ENCODE peak calls at places on chromosomes 12 and 14, in seven cellular contexts. One of them, this sample, is unnamed.

GRCh38 chr14:58628381-58628780 is 9.4 kb upstream of the DACT1 start:
- DNase-seq in fibroblast of the aortic adventitia: no peak
- DNase-seq in RPMI7951: no peak
- DNase-seq in glutamatergic neuron: no peak
- DNase-seq in small intestine: no peak
- DNase-seq in NCI-H774: no peak
- DNase-seq in H4: no peak
- DNase-seq in this sample: no peak

GRCh38 chr14:50734950-50735697 is 67.0 kb upstream of the SAV1 start:
- DNase-seq in glutamatergic neuron: no peak
- DNase-seq in H4: no peak
- DNase-seq in NCI-H774: no peak
- DNase-seq in RPMI7951: no peak
- DNase-seq in small intestine: no peak
- DNase-seq in fibroblast of the aortic adventitia: no peak
- DNase-seq in this sample: no peak

GRCh38 chr12:119990382-119990874 is 1.4 kb downstream of the BICDL1 start:
- DNase-seq in H4: no peak
- DNase-seq in NCI-H774: no peak
- DNase-seq in fibroblast of the aortic adventitia: no peak
- DNase-seq in RPMI7951: no peak
- DNase-seq in glutamatergic neuron: no peak
- DNase-seq in small intestine: no peak
- DNase-seq in this sample: no peak

GRCh38 chr14:39179042-39179441 is 4.0 kb downstream of the PNN start:
- DNase-seq in NCI-H774: no peak
- DNase-seq in fibroblast of the aortic adventitia: no peak
- DNase-seq in RPMI7951: no peak
- DNase-seq in glutamatergic neuron: no peak
- DNase-seq in H4: no peak
- DNase-seq in small intestine: no peak
- DNase-seq in this sample: no peak

GRCh38 chr12:15893260-15893659 is 11.1 kb downstream of the STRAP start:
- DNase-seq in NCI-H774: no peak
- DNase-seq in small intestine: no peak
- DNase-seq in fibroblast of the aortic adventitia: no peak
- DNase-seq in H4: no peak
- DNase-seq in RPMI7951: no peak
- DNase-seq in glutamatergic neuron: no peak
- DNase-seq in this sample: no peak

GRCh38 chr14:49934638-49935037 is 41.8 kb downstream of the ARF6 start:
- DNase-seq in RPMI7951: no peak
- DNase-seq in fibroblast of the aortic adventitia: no peak
- DNase-seq in H4: no peak
- DNase-seq in NCI-H774: no peak
- DNase-seq in small intestine: peak
- DNase-seq in glutamatergic neuron: no peak
- DNase-seq in this sample: no peak

GRCh38 chr12:7933255-7933726 is 2.7 kb downstream of the SLC2A3 start:
- DNase-seq in glutamatergic neuron: peak
- DNase-seq in NCI-H774: peak
- DNase-seq in RPMI7951: peak
- DNase-seq in H4: peak
- DNase-seq in fibroblast of the aortic adventitia: peak
- DNase-seq in small intestine: peak
- DNase-seq in this sample: no peak

GRCh38 chr12:80268924-80269749 is 169.8 kb downstream of the OTOGL start:
- DNase-seq in RPMI7951: peak
- DNase-seq in glutamatergic neuron: no peak
- DNase-seq in small intestine: no peak
- DNase-seq in NCI-H774: no peak
- DNase-seq in H4: peak
- DNase-seq in fibroblast of the aortic adventitia: peak
- DNase-seq in this sample: no peak

GRCh38 chr12:82688035-82688501 is 1.4 kb downstream of the TMTC2 start:
- DNase-seq in NCI-H774: no peak
- DNase-seq in RPMI7951: peak
- DNase-seq in small intestine: no peak
- DNase-seq in H4: no peak
- DNase-seq in glutamatergic neuron: no peak
- DNase-seq in fibroblast of the aortic adventitia: peak
- DNase-seq in this sample: no peak

GRCh38 chr12:77339610-77340009 is 274.2 kb upstream of the E2F7 start:
- DNase-seq in glutamatergic neuron: no peak
- DNase-seq in fibroblast of the aortic adventitia: peak
- DNase-seq in H4: peak
- DNase-seq in NCI-H774: no peak
- DNase-seq in small intestine: no peak
- DNase-seq in RPMI7951: peak
- DNase-seq in this sample: no peak

GRCh38 chr12:26878661-26879119 is 45.7 kb upstream of the ITPR2 start:
- DNase-seq in fibroblast of the aortic adventitia: peak
- DNase-seq in NCI-H774: peak
- DNase-seq in small intestine: peak
- DNase-seq in RPMI7951: peak
- DNase-seq in glutamatergic neuron: peak
- DNase-seq in H4: no peak
- DNase-seq in this sample: no peak

GRCh38 chr12:77324416-77324762 is 259.0 kb upstream of the E2F7 start:
- DNase-seq in small intestine: no peak
- DNase-seq in fibroblast of the aortic adventitia: no peak
- DNase-seq in RPMI7951: no peak
- DNase-seq in H4: no peak
- DNase-seq in glutamatergic neuron: no peak
- DNase-seq in NCI-H774: no peak
- DNase-seq in this sample: no peak

GRCh38 chr12:115155665-115156645 is 472.0 kb upstream of the TBX3 start:
- DNase-seq in glutamatergic neuron: no peak
- DNase-seq in NCI-H774: no peak
- DNase-seq in fibroblast of the aortic adventitia: peak
- DNase-seq in H4: peak
- DNase-seq in small intestine: no peak
- DNase-seq in RPMI7951: peak
- DNase-seq in this sample: no peak

GRCh38 chr14:98548071-98548686 is 723.8 kb downstream of the BCL11B start:
- DNase-seq in NCI-H774: no peak
- DNase-seq in fibroblast of the aortic adventitia: no peak
- DNase-seq in glutamatergic neuron: no peak
- DNase-seq in small intestine: no peak
- DNase-seq in H4: no peak
- DNase-seq in RPMI7951: no peak
- DNase-seq in this sample: no peak

GRCh38 chr12:122040579-122041386 is 19.1 kb downstream of the BCL7A start:
- DNase-seq in small intestine: peak
- DNase-seq in NCI-H774: no peak
- DNase-seq in RPMI7951: no peak
- DNase-seq in H4: no peak
- DNase-seq in fibroblast of the aortic adventitia: no peak
- DNase-seq in glutamatergic neuron: no peak
- DNase-seq in this sample: no peak

GRCh38 chr14:64708148-64709004 is 4.2 kb downstream of the PLEKHG3 start:
- DNase-seq in H4: no peak
- DNase-seq in small intestine: no peak
- DNase-seq in fibroblast of the aortic adventitia: no peak
- DNase-seq in glutamatergic neuron: no peak
- DNase-seq in RPMI7951: no peak
- DNase-seq in NCI-H774: no peak
- DNase-seq in this sample: no peak

GRCh38 chr14:66117600-66117999 is 368.6 kb upstream of the CCDC196 start:
- DNase-seq in NCI-H774: no peak
- DNase-seq in small intestine: no peak
- DNase-seq in RPMI7951: peak
- DNase-seq in H4: peak
- DNase-seq in fibroblast of the aortic adventitia: peak
- DNase-seq in glutamatergic neuron: no peak
- DNase-seq in this sample: no peak

GRCh38 chr14:75961662-75962061 is 20.1 kb downstream of the TGFB3 start:
- DNase-seq in H4: no peak
- DNase-seq in fibroblast of the aortic adventitia: no peak
- DNase-seq in small intestine: no peak
- DNase-seq in RPMI7951: no peak
- DNase-seq in NCI-H774: no peak
- DNase-seq in glutamatergic neuron: peak
- DNase-seq in this sample: no peak

GRCh38 chr12:9796916-9797315 is 30.4 kb upstream of the KLRF1 start:
- DNase-seq in glutamatergic neuron: no peak
- DNase-seq in H4: no peak
- DNase-seq in RPMI7951: no peak
- DNase-seq in small intestine: no peak
- DNase-seq in NCI-H774: no peak
- DNase-seq in fibroblast of the aortic adventitia: no peak
- DNase-seq in this sample: no peak

GRCh38 chr12:47743311-47743860 is 15.3 kb downstream of the RAPGEF3 start:
- DNase-seq in glutamatergic neuron: no peak
- DNase-seq in fibroblast of the aortic adventitia: no peak
- DNase-seq in small intestine: no peak
- DNase-seq in NCI-H774: no peak
- DNase-seq in H4: no peak
- DNase-seq in RPMI7951: no peak
- DNase-seq in this sample: no peak

GRCh38 chr14:98928418-98928817 is 343.6 kb downstream of the BCL11B start:
- DNase-seq in glutamatergic neuron: no peak
- DNase-seq in NCI-H774: no peak
- DNase-seq in H4: no peak
- DNase-seq in small intestine: no peak
- DNase-seq in RPMI7951: no peak
- DNase-seq in fibroblast of the aortic adventitia: no peak
- DNase-seq in this sample: no peak

GRCh38 chr14:78355109-78355508 is 184.9 kb downstream of the NRXN3 start:
- DNase-seq in small intestine: no peak
- DNase-seq in RPMI7951: no peak
- DNase-seq in H4: no peak
- DNase-seq in glutamatergic neuron: no peak
- DNase-seq in fibroblast of the aortic adventitia: no peak
- DNase-seq in NCI-H774: no peak
- DNase-seq in this sample: no peak

GRCh38 chr14:81386379-81386778 is 13.7 kb downstream of the STON2 start:
- DNase-seq in small intestine: no peak
- DNase-seq in H4: no peak
- DNase-seq in RPMI7951: peak
- DNase-seq in NCI-H774: no peak
- DNase-seq in fibroblast of the aortic adventitia: no peak
- DNase-seq in glutamatergic neuron: no peak
- DNase-seq in this sample: no peak

GRCh38 chr12:97452230-97452629 is 10.4 kb upstream of the RMST start:
- DNase-seq in glutamatergic neuron: no peak
- DNase-seq in NCI-H774: no peak
- DNase-seq in small intestine: no peak
- DNase-seq in RPMI7951: no peak
- DNase-seq in fibroblast of the aortic adventitia: no peak
- DNase-seq in H4: no peak
- DNase-seq in this sample: no peak

GRCh38 chr12:25583545-25583944 is 30.5 kb upstream of the LMNTD1 start:
- DNase-seq in RPMI7951: peak
- DNase-seq in fibroblast of the aortic adventitia: peak
- DNase-seq in small intestine: peak
- DNase-seq in NCI-H774: no peak
- DNase-seq in glutamatergic neuron: no peak
- DNase-seq in H4: peak
- DNase-seq in this sample: no peak

GRCh38 chr12:24600996-24601395 is 347.9 kb downstream of the BCAT1 start:
- DNase-seq in fibroblast of the aortic adventitia: peak
- DNase-seq in glutamatergic neuron: no peak
- DNase-seq in NCI-H774: no peak
- DNase-seq in small intestine: no peak
- DNase-seq in H4: no peak
- DNase-seq in RPMI7951: peak
- DNase-seq in this sample: no peak

GRCh38 chr14:71538288-71538687 is 393.9 kb upstream of the RGS6 start:
- DNase-seq in RPMI7951: no peak
- DNase-seq in H4: no peak
- DNase-seq in NCI-H774: no peak
- DNase-seq in glutamatergic neuron: no peak
- DNase-seq in small intestine: no peak
- DNase-seq in fibroblast of the aortic adventitia: no peak
- DNase-seq in this sample: no peak

GRCh38 chr14:37384870-37385596 is 187.3 kb downstream of the MIPOL1 start:
- DNase-seq in RPMI7951: no peak
- DNase-seq in fibroblast of the aortic adventitia: no peak
- DNase-seq in glutamatergic neuron: no peak
- DNase-seq in NCI-H774: peak
- DNase-seq in H4: peak
- DNase-seq in small intestine: no peak
- DNase-seq in this sample: no peak

GRCh38 chr12:3107071-3107583 is 29.9 kb downstream of the TSPAN9 start:
- DNase-seq in NCI-H774: no peak
- DNase-seq in fibroblast of the aortic adventitia: no peak
- DNase-seq in H4: no peak
- DNase-seq in RPMI7951: peak
- DNase-seq in small intestine: no peak
- DNase-seq in glutamatergic neuron: peak
- DNase-seq in this sample: no peak